ENCODE peak calls at places on chromosomes 11 and 22, in seven cellular contexts. R is cardiac septum; C is activated CD8-positive, alpha-beta memory T cell treated with anti-CD3 and anti-CD28 coated beads, Interleukin-2, amount 50 U/mL, for 4 hours; Q is immature natural killer cell; L is HT1080; W is stromal cell of bone marrow; I is naive thymus-derived CD4-positive, alpha-beta T cell. U is an unnamed sample.

GRCh38 chr11:75547617-75548054 is 14.4 kb upstream of the SERPINH1 start:
- DNase-seq in C (peak), W (no peak), Q (no peak), I (no peak), R (no peak), L (peak), U (peak)

GRCh38 chr22:43210631-43211515 is 23.9 kb upstream of the TTLL12 start:
- DNase-seq in C (no peak), Q (no peak), I (no peak), L (no peak), W (no peak), R (no peak), U (no peak)

GRCh38 chr22:48782817-48783511 is 1044.7 kb downstream of the BRD1 start:
- DNase-seq in R (peak), Q (no peak), W (no peak), L (no peak), I (no peak), C (no peak), U (peak)

GRCh38 chr22:44979154-44979553 is 30.7 kb downstream of the PHF21B start:
- DNase-seq in Q (no peak), I (no peak), C (no peak), R (no peak), L (no peak), W (no peak), U (no peak)

GRCh38 chr11:65325435-65325834 is 8.2 kb upstream of the DPF2 start:
- DNase-seq in L (no peak), C (no peak), W (no peak), Q (no peak), R (no peak), I (no peak), U (no peak)

GRCh38 chr22:43867839-43868652 is 5.7 kb upstream of the SULT4A1 start:
- DNase-seq in W (peak), Q (peak), L (peak), R (peak), C (no peak), I (peak), U (peak)

GRCh38 chr11:69259072-69259471 is 34.9 kb upstream of the MYEOV start:
- DNase-seq in Q (no peak), W (no peak), L (peak), C (no peak), R (no peak), I (no peak), U (no peak)

GRCh38 chr11:57566564-57567209 is 785 bp downstream of the UBE2L6 start:
- DNase-seq in C (no peak), I (no peak), W (no peak), Q (no peak), R (no peak), L (no peak), U (no peak)

GRCh38 chr11:93498099-93499040 is 44.8 kb downstream of the SMCO4 start:
- DNase-seq in Q (no peak), R (no peak), L (peak), I (no peak), W (no peak), C (no peak), U (peak)

GRCh38 chr11:62614275-62614674 is 1.2 kb downstream of the ROM1 start:
- DNase-seq in W (no peak), L (peak), Q (no peak), R (no peak), C (peak), I (no peak), U (no peak)

GRCh38 chr22:31039393-31039792 is 41.7 kb upstream of the SMTN start:
- DNase-seq in C (no peak), R (peak), W (peak), Q (no peak), I (no peak), L (no peak), U (no peak)

GRCh38 chr11:2077061-2077802 is 62.0 kb downstream of the IGF2 start:
- DNase-seq in Q (no peak), R (no peak), I (no peak), W (peak), L (peak), C (no peak), U (no peak)

GRCh38 chr11:10282121-10282520 is 11.9 kb downstream of the SBF2 start:
- DNase-seq in C (no peak), L (no peak), R (no peak), W (no peak), Q (no peak), I (no peak), U (no peak)

GRCh38 chr11:3916962-3917361 is 61.5 kb downstream of the STIM1 start:
- DNase-seq in I (no peak), R (no peak), W (no peak), C (peak), Q (no peak), L (no peak), U (no peak)

GRCh38 chr11:117226388-117227385 is 5.2 kb downstream of the PCSK7 start:
- DNase-seq in L (peak), C (no peak), W (peak), R (no peak), I (peak), Q (peak), U (peak)

GRCh38 chr22:19892249-19892879 is 37.7 kb upstream of the GNB1L start:
- DNase-seq in C (peak), L (no peak), Q (no peak), W (no peak), I (peak), R (no peak), U (no peak)

GRCh38 chr22:36184433-36185035 is 17.1 kb downstream of the APOL4 start:
- DNase-seq in L (no peak), I (no peak), C (no peak), R (no peak), W (peak), Q (no peak), U (no peak)

GRCh38 chr22:48866906-48867597 is 960.6 kb downstream of the BRD1 start:
- DNase-seq in L (no peak), W (no peak), C (no peak), R (peak), Q (no peak), I (no peak), U (no peak)

GRCh38 chr11:46250071-46251052 is 27.1 kb upstream of the CREB3L1 start:
- DNase-seq in I (no peak), L (peak), C (no peak), W (no peak), R (no peak), Q (no peak), U (no peak)

GRCh38 chr11:126362879-126363655 is 7.6 kb downstream of the ST3GAL4 start:
- DNase-seq in L (no peak), W (no peak), R (peak), Q (no peak), C (no peak), I (no peak), U (no peak)

GRCh38 chr22:44020981-44021380 is 3.1 kb upstream of the PARVB start:
- DNase-seq in Q (no peak), I (no peak), R (no peak), C (no peak), W (no peak), L (peak), U (no peak)

GRCh38 chr11:83681944-83682644 is 395.9 kb upstream of the CCDC90B start:
- DNase-seq in Q (no peak), W (no peak), R (no peak), C (no peak), L (no peak), I (no peak), U (no peak)

GRCh38 chr11:76634934-76635333 is 35.6 kb downstream of the LRRC32 start:
- DNase-seq in C (no peak), L (no peak), W (no peak), Q (no peak), R (no peak), I (no peak), U (no peak)

GRCh38 chr11:91248199-91248807 is 976.3 kb upstream of the FAT3 start:
- DNase-seq in R (no peak), C (no peak), I (no peak), L (peak), Q (no peak), W (no peak), U (no peak)

GRCh38 chr22:38831166-38831945 is 12.5 kb downstream of the NPTXR start:
- DNase-seq in Q (no peak), W (no peak), C (no peak), I (no peak), L (peak), R (peak), U (no peak)

GRCh38 chr11:118435233-118435892 is 929 bp upstream of the KMT2A start:
- DNase-seq in W (no peak), C (peak), R (peak), I (no peak), L (peak), Q (no peak), U (peak)

GRCh38 chr11:99015634-99016454 is 4.9 kb upstream of the CNTN5 start:
- DNase-seq in C (no peak), Q (peak), R (no peak), I (peak), L (peak), W (peak), U (peak)

GRCh38 chr11:67436459-67437081 is 912 bp downstream of the PTPRCAP start:
- DNase-seq in Q (no peak), C (peak), I (peak), L (no peak), W (no peak), R (no peak), U (peak)

GRCh38 chr11:75233688-75234295 is 6.8 kb upstream of the TPBGL start:
- DNase-seq in R (peak), Q (no peak), C (no peak), L (peak), I (peak), W (peak), U (peak)

GRCh38 chr11:48081151-48082010 is 101.0 kb downstream of the PTPRJ start:
- DNase-seq in C (no peak), I (no peak), L (peak), W (peak), Q (no peak), R (peak), U (no peak)

GRCh38 chr11:87236368-87236767 is 198.6 kb downstream of the TMEM135 start:
- DNase-seq in L (peak), W (no peak), I (no peak), C (no peak), Q (no peak), R (no peak), U (no peak)

GRCh38 chr11:19631657-19632325 is 80.8 kb upstream of the NAV2 start:
- DNase-seq in W (peak), I (no peak), Q (no peak), L (no peak), R (no peak), C (no peak), U (no peak)

GRCh38 chr11:113675003-113675471 is 31.1 kb downstream of the TMPRSS5 start:
- DNase-seq in C (no peak), I (no peak), Q (no peak), L (peak), W (peak), R (no peak), U (no peak)

GRCh38 chr11:76799061-76799804 is 16.1 kb downstream of the TSKU start:
- DNase-seq in C (peak), R (peak), W (no peak), I (peak), Q (peak), L (peak), U (peak)

GRCh38 chr11:43555811-43556210 is 124.7 kb upstream of the HSD17B12 start:
- DNase-seq in I (no peak), Q (no peak), C (no peak), L (peak), R (no peak), W (no peak), U (no peak)

GRCh38 chr11:66834943-66835342 is 8.3 kb upstream of the RCE1 start:
- DNase-seq in C (no peak), Q (no peak), W (no peak), L (no peak), R (no peak), I (no peak), U (no peak)

GRCh38 chr11:69708731-69709401 is 5.0 kb upstream of the FGF19 start:
- DNase-seq in C (no peak), Q (no peak), L (no peak), I (no peak), R (no peak), W (no peak), U (no peak)

GRCh38 chr11:44305643-44306468 is 4.1 kb downstream of the ALX4 start:
- DNase-seq in R (no peak), I (no peak), W (no peak), C (no peak), L (no peak), Q (no peak), U (no peak)

GRCh38 chr11:7098235-7098832 is 9.5 kb downstream of the RBMXL2 start:
- DNase-seq in I (peak), R (no peak), W (peak), L (peak), Q (peak), C (no peak), U (peak)

GRCh38 chr11:69049490-69049867 is 747 bp downstream of the TPCN2 start:
- DNase-seq in C (no peak), Q (peak), W (no peak), L (no peak), I (peak), R (no peak), U (no peak)

U was measured in iPS-NIHi11.